ENCODE peak calls at places on chromosomes 7 and 10, in nine cellular contexts. J, T, A, Q, V, F, S, X and H are unnamed samples.

GRCh38 chr10:23035569-23035968 is 59.8 kb upstream of the MSRB2 start:
- DNase-seq in J (no peak), T (no peak), A (no peak), Q (no peak), V (no peak), F (no peak), S (no peak), X (no peak), H (no peak)

GRCh38 chr7:44394636-44395035 is 69.2 kb upstream of the CAMK2B start:
- DNase-seq in J (no peak), T (no peak), A (no peak), Q (no peak), V (no peak), F (no peak), S (no peak), X (peak), H (peak)

GRCh38 chr10:59880019-59880717 is 26.2 kb downstream of the CCDC6 start:
- DNase-seq in J (no peak), T (no peak), A (no peak), Q (no peak), V (no peak), F (no peak), S (no peak), X (no peak), H (no peak)

GRCh38 chr7:39746162-39746782 is 122.9 kb downstream of the RALA start:
- DNase-seq in J (peak), T (peak), A (peak), Q (peak), V (peak), F (peak), S (peak), X (peak), H (no peak)

GRCh38 chr7:142886866-142887265 is 1.3 kb upstream of the TRPV6 start:
- DNase-seq in J (peak), T (no peak), A (no peak), Q (no peak), V (no peak), F (no peak), S (no peak), X (no peak), H (no peak)

GRCh38 chr7:134737561-134738353 is 41.7 kb upstream of the CALD1 start:
- DNase-seq in J (no peak), T (no peak), A (peak), Q (no peak), V (peak), F (peak), S (no peak), X (no peak), H (no peak)

GRCh38 chr7:136890379-136890778 is 21.9 kb downstream of the CHRM2 start:
- DNase-seq in J (no peak), T (no peak), A (peak), Q (no peak), V (no peak), F (peak), S (no peak), X (no peak), H (no peak)

GRCh38 chr10:50415292-50415691 is 164.0 kb upstream of the ASAH2 start:
- DNase-seq in J (no peak), T (no peak), A (no peak), Q (no peak), V (no peak), F (no peak), S (no peak), X (no peak), H (no peak)

GRCh38 chr7:66523409-66523808 is 105.3 kb upstream of the KCTD7 start:
- DNase-seq in J (no peak), T (no peak), A (no peak), Q (no peak), V (no peak), F (no peak), S (no peak), X (no peak), H (no peak)

GRCh38 chr10:43202224-43202656 is 64.0 kb downstream of the CSGALNACT2 start:
- DNase-seq in J (peak), T (peak), A (peak), Q (peak), V (peak), F (no peak), S (no peak), X (peak), H (no peak)

GRCh38 chr10:70051878-70052277 is 768 bp upstream of the MACROH2A2 start:
- DNase-seq in J (no peak), T (no peak), A (no peak), Q (no peak), V (no peak), F (no peak), S (no peak), X (no peak), H (no peak)

GRCh38 chr10:132562916-132563456 is 25.4 kb downstream of the INPP5A start:
- DNase-seq in J (no peak), T (no peak), A (no peak), Q (no peak), V (no peak), F (no peak), S (no peak), X (no peak), H (no peak)

GRCh38 chr10:133125901-133126300 is 34.1 kb upstream of the KNDC1 start:
- DNase-seq in J (peak), T (no peak), A (no peak), Q (no peak), V (no peak), F (no peak), S (no peak), X (no peak), H (no peak)

GRCh38 chr7:22210355-22210754 is 146.6 kb downstream of the RAPGEF5 start:
- DNase-seq in J (no peak), T (no peak), A (no peak), Q (no peak), V (no peak), F (no peak), S (no peak), X (no peak), H (no peak)

GRCh38 chr10:124290095-124290795 is 128.5 kb downstream of the OAT start:
- DNase-seq in J (peak), T (no peak), A (no peak), Q (no peak), V (peak), F (peak), S (no peak), X (peak), H (no peak)

GRCh38 chr7:66609176-66609575 is 19.5 kb upstream of the KCTD7 start:
- DNase-seq in J (no peak), T (no peak), A (no peak), Q (no peak), V (no peak), F (no peak), S (no peak), X (no peak), H (no peak)

GRCh38 chr10:48389272-48389671 is 82.8 kb downstream of the MAPK8 start:
- DNase-seq in J (no peak), T (no peak), A (no peak), Q (no peak), V (peak), F (no peak), S (no peak), X (no peak), H (no peak)

GRCh38 chr7:111137296-111138195 is 46.6 kb downstream of the LRRN3 start:
- DNase-seq in J (no peak), T (no peak), A (no peak), Q (no peak), V (no peak), F (no peak), S (no peak), X (no peak), H (no peak)